ENCODE peak calls at places on chromosome 13, in six cellular contexts. One of them, this sample, is unnamed.

GRCh38 chr13:42405665-42406390 is 133.9 kb downstream of the AKAP11 start:
- DNase-seq in body of pancreas: no peak
- DNase-seq in CD8-positive, alpha-beta T cell: no peak
- DNase-seq in testis: no peak
- DNase-seq in tibial nerve: no peak
- DNase-seq in osteoblast: no peak
- DNase-seq in this sample: no peak

GRCh38 chr13:101258071-101258470 is 158.2 kb downstream of the NALCN start:
- DNase-seq in body of pancreas: no peak
- DNase-seq in CD8-positive, alpha-beta T cell: no peak
- DNase-seq in testis: no peak
- DNase-seq in tibial nerve: no peak
- DNase-seq in osteoblast: peak; percentile 65
- DNase-seq in this sample: no peak

GRCh38 chr13:24865158-24865557 is 101.2 kb downstream of the RNF17 start:
- DNase-seq in body of pancreas: no peak
- DNase-seq in CD8-positive, alpha-beta T cell: no peak
- DNase-seq in testis: no peak
- DNase-seq in tibial nerve: no peak
- DNase-seq in osteoblast: no peak
- DNase-seq in this sample: no peak

GRCh38 chr13:48746816-48747215 is 93.1 kb downstream of the CYSLTR2 start:
- DNase-seq in body of pancreas: no peak
- DNase-seq in CD8-positive, alpha-beta T cell: no peak
- DNase-seq in testis: no peak
- DNase-seq in tibial nerve: no peak
- DNase-seq in osteoblast: no peak
- DNase-seq in this sample: no peak

GRCh38 chr13:24192036-24192810 is 31.7 kb downstream of the SPATA13 start:
- DNase-seq in body of pancreas: no peak
- DNase-seq in CD8-positive, alpha-beta T cell: no peak
- DNase-seq in testis: no peak
- DNase-seq in tibial nerve: no peak
- DNase-seq in osteoblast: peak; percentile 9
- DNase-seq in this sample: peak; percentile 15

GRCh38 chr13:77981191-77981925 is 62.7 kb upstream of the EDNRB start:
- DNase-seq in body of pancreas: no peak
- DNase-seq in CD8-positive, alpha-beta T cell: no peak
- DNase-seq in testis: no peak
- DNase-seq in tibial nerve: no peak
- DNase-seq in osteoblast: no peak
- DNase-seq in this sample: no peak

GRCh38 chr13:110396913-110397379 is 89.9 kb downstream of the COL4A2 start:
- DNase-seq in body of pancreas: peak; percentile 63
- DNase-seq in CD8-positive, alpha-beta T cell: no peak
- DNase-seq in testis: peak; percentile 89
- DNase-seq in tibial nerve: peak; percentile 87
- DNase-seq in osteoblast: peak; percentile 83
- DNase-seq in this sample: no peak

GRCh38 chr13:102441085-102441484 is 39.2 kb upstream of the FGF14 start:
- DNase-seq in body of pancreas: no peak
- DNase-seq in CD8-positive, alpha-beta T cell: no peak
- DNase-seq in testis: no peak
- DNase-seq in tibial nerve: no peak
- DNase-seq in osteoblast: no peak
- DNase-seq in this sample: no peak

GRCh38 chr13:96992633-96993032 is 1.6 kb downstream of the OXGR1 start:
- DNase-seq in body of pancreas: no peak
- DNase-seq in CD8-positive, alpha-beta T cell: no peak
- DNase-seq in testis: no peak
- DNase-seq in tibial nerve: no peak
- DNase-seq in osteoblast: no peak
- DNase-seq in this sample: no peak

GRCh38 chr13:92573467-92574057 is 653.0 kb upstream of the GPC6 start:
- DNase-seq in body of pancreas: no peak
- DNase-seq in CD8-positive, alpha-beta T cell: no peak
- DNase-seq in testis: peak; percentile 33
- DNase-seq in tibial nerve: no peak
- DNase-seq in osteoblast: peak; percentile 21
- DNase-seq in this sample: peak; percentile 17

GRCh38 chr13:67184247-67184646 is 45.9 kb downstream of the PCDH9 start:
- DNase-seq in body of pancreas: no peak
- DNase-seq in CD8-positive, alpha-beta T cell: no peak
- DNase-seq in testis: no peak
- DNase-seq in tibial nerve: no peak
- DNase-seq in osteoblast: no peak
- DNase-seq in this sample: no peak

GRCh38 chr13:113466321-113466836 is 13.1 kb upstream of the ADPRHL1 start:
- DNase-seq in body of pancreas: no peak
- DNase-seq in CD8-positive, alpha-beta T cell: no peak
- DNase-seq in testis: no peak
- DNase-seq in tibial nerve: no peak
- DNase-seq in osteoblast: no peak
- DNase-seq in this sample: no peak

GRCh38 chr13:42525035-42525504 is 48.9 kb upstream of the TNFSF11 start:
- DNase-seq in body of pancreas: no peak
- DNase-seq in CD8-positive, alpha-beta T cell: no peak
- DNase-seq in testis: no peak
- DNase-seq in tibial nerve: no peak
- DNase-seq in osteoblast: peak; percentile 55
- DNase-seq in this sample: no peak

GRCh38 chr13:31005066-31005465 is 72.6 kb downstream of the TEX26 start:
- DNase-seq in body of pancreas: no peak
- DNase-seq in CD8-positive, alpha-beta T cell: no peak
- DNase-seq in testis: no peak
- DNase-seq in tibial nerve: no peak
- DNase-seq in osteoblast: no peak
- DNase-seq in this sample: no peak

GRCh38 chr13:30049692-30050091 is 199.3 kb upstream of the UBL3 start:
- DNase-seq in body of pancreas: no peak
- DNase-seq in CD8-positive, alpha-beta T cell: no peak
- DNase-seq in testis: no peak
- DNase-seq in tibial nerve: no peak
- DNase-seq in osteoblast: peak; percentile 8
- DNase-seq in this sample: no peak

GRCh38 chr13:105925496-105925895 is 610.0 kb downstream of the EFNB2 start:
- DNase-seq in body of pancreas: no peak
- DNase-seq in CD8-positive, alpha-beta T cell: no peak
- DNase-seq in testis: no peak
- DNase-seq in tibial nerve: no peak
- DNase-seq in osteoblast: no peak
- DNase-seq in this sample: no peak

GRCh38 chr13:77853701-77854100 is 64.9 kb downstream of the EDNRB start:
- DNase-seq in body of pancreas: no peak
- DNase-seq in CD8-positive, alpha-beta T cell: no peak
- DNase-seq in testis: no peak
- DNase-seq in tibial nerve: no peak
- DNase-seq in osteoblast: no peak
- DNase-seq in this sample: no peak

GRCh38 chr13:101065314-101065713 is 351.0 kb downstream of the NALCN start:
- DNase-seq in body of pancreas: no peak
- DNase-seq in CD8-positive, alpha-beta T cell: no peak
- DNase-seq in testis: no peak
- DNase-seq in tibial nerve: peak; percentile 18
- DNase-seq in osteoblast: peak; percentile 43
- DNase-seq in this sample: no peak

GRCh38 chr13:19681517-19681916 is 48.1 kb downstream of the MPHOSPH8 start:
- DNase-seq in body of pancreas: no peak
- DNase-seq in CD8-positive, alpha-beta T cell: no peak
- DNase-seq in testis: no peak
- DNase-seq in tibial nerve: no peak
- DNase-seq in osteoblast: no peak
- DNase-seq in this sample: no peak

GRCh38 chr13:83378901-83379300 is 503.4 kb downstream of the SLITRK1 start:
- DNase-seq in body of pancreas: no peak
- DNase-seq in CD8-positive, alpha-beta T cell: no peak
- DNase-seq in testis: no peak
- DNase-seq in tibial nerve: no peak
- DNase-seq in osteoblast: peak; percentile 52
- DNase-seq in this sample: no peak

GRCh38 chr13:109939838-109940237 is 153.5 kb upstream of the IRS2 start:
- DNase-seq in body of pancreas: no peak
- DNase-seq in CD8-positive, alpha-beta T cell: no peak
- DNase-seq in testis: no peak
- DNase-seq in tibial nerve: no peak
- DNase-seq in osteoblast: no peak
- DNase-seq in this sample: no peak

DNA sequence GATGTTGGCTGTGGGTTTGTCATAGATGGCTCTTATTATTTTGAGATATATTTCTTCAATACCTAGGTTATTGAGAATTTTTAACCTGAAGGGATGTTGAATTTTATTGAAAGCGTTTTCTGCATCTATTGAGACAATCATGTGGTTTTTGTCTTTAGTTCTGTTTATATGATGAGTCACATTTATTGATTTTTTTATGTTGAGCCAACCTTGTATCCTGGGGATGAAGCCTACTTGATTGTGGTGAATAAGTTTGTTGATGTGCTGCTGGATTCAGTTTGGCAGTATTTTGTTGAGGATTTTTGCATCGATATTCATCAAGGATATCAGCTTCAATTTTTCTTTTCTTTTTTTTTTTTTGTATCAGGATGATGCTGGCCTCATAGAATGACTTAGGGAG is 29.4 kb downstream of the NBEA start:
- DNase-seq in body of pancreas: no peak
- DNase-seq in CD8-positive, alpha-beta T cell: no peak
- DNase-seq in testis: no peak
- DNase-seq in tibial nerve: no peak
- DNase-seq in osteoblast: no peak
- DNase-seq in this sample: no peak
- H3K27me3 ChIP-seq in body of pancreas: no peaks in the 10 kb centered on the region
- H3K27me3 ChIP-seq in CD8-positive, alpha-beta T cell: no peaks in the 10 kb centered on the region
- H3K27me3 ChIP-seq in testis: no peaks in the 10 kb centered on the region
- H3K27me3 ChIP-seq in tibial nerve: no peaks in the 10 kb centered on the region
- H3K27me3 ChIP-seq in osteoblast: no peaks in the 10 kb centered on the region
- H3K27me3 ChIP-seq in this sample: no peaks in the 10 kb centered on the region

GRCh38 chr13:50917572-50917971 is 8.0 kb downstream of the RNASEH2B start:
- DNase-seq in body of pancreas: no peak
- DNase-seq in CD8-positive, alpha-beta T cell: no peak
- DNase-seq in testis: no peak
- DNase-seq in tibial nerve: no peak
- DNase-seq in osteoblast: peak; percentile 51
- DNase-seq in this sample: no peak
- H3K4me1 ChIP-seq in body of pancreas: peaks cover 6% of the 10 kb centered on the region
- H3K4me1 ChIP-seq in CD8-positive, alpha-beta T cell: peaks cover 47% of the 10 kb centered on the region
- H3K4me1 ChIP-seq in testis: peaks cover 7% of the 10 kb centered on the region
- H3K4me1 ChIP-seq in tibial nerve: peaks cover 54% of the 10 kb centered on the region
- H3K4me1 ChIP-seq in osteoblast: peaks cover 17% of the 10 kb centered on the region
- H3K4me1 ChIP-seq in this sample: no peaks in the 10 kb centered on the region

GRCh38 chr13:27943951-27944350 is 24.2 kb downstream of the PDX1 start:
- DNase-seq in body of pancreas: no peak
- DNase-seq in CD8-positive, alpha-beta T cell: no peak
- DNase-seq in testis: no peak
- DNase-seq in tibial nerve: no peak
- DNase-seq in osteoblast: no peak
- DNase-seq in this sample: no peak
- H3K27me3 ChIP-seq in body of pancreas: no peaks in the 10 kb centered on the region
- H3K27me3 ChIP-seq in CD8-positive, alpha-beta T cell: no peaks in the 10 kb centered on the region
- H3K27me3 ChIP-seq in testis: no peaks in the 10 kb centered on the region
- H3K27me3 ChIP-seq in tibial nerve: no peaks in the 10 kb centered on the region
- H3K27me3 ChIP-seq in osteoblast: peaks cover 3% of the 10 kb centered on the region
- H3K27me3 ChIP-seq in this sample: no peaks in the 10 kb centered on the region

GRCh38 chr13:46571941-46572340 is 19.0 kb downstream of the LRCH1 start:
- DNase-seq in body of pancreas: no peak
- DNase-seq in CD8-positive, alpha-beta T cell: no peak
- DNase-seq in testis: no peak
- DNase-seq in tibial nerve: no peak
- DNase-seq in osteoblast: no peak
- DNase-seq in this sample: no peak
- H3K4me1 ChIP-seq in body of pancreas: peaks cover 31% of the 10 kb centered on the region
- H3K4me1 ChIP-seq in CD8-positive, alpha-beta T cell: no peaks in the 10 kb centered on the region
- H3K4me1 ChIP-seq in testis: peaks cover 25% of the 10 kb centered on the region
- H3K4me1 ChIP-seq in tibial nerve: peaks cover 35% of the 10 kb centered on the region
- H3K4me1 ChIP-seq in osteoblast: peaks cover 20% of the 10 kb centered on the region
- H3K4me1 ChIP-seq in this sample: peaks cover 45% of the 10 kb centered on the region

GRCh38 chr13:98796191-98796590 is 43.7 kb upstream of the SLC15A1 start:
- DNase-seq in body of pancreas: no peak
- DNase-seq in CD8-positive, alpha-beta T cell: no peak
- DNase-seq in testis: no peak
- DNase-seq in tibial nerve: no peak
- DNase-seq in osteoblast: no peak
- DNase-seq in this sample: no peak

GRCh38 chr13:98792784-98793183 is 40.3 kb upstream of the SLC15A1 start:
- DNase-seq in body of pancreas: no peak
- DNase-seq in CD8-positive, alpha-beta T cell: no peak
- DNase-seq in testis: no peak
- DNase-seq in tibial nerve: no peak
- DNase-seq in osteoblast: no peak
- DNase-seq in this sample: no peak

GRCh38 chr13:98795220-98795619 is 42.7 kb upstream of the SLC15A1 start:
- DNase-seq in body of pancreas: no peak
- DNase-seq in CD8-positive, alpha-beta T cell: no peak
- DNase-seq in testis: no peak
- DNase-seq in tibial nerve: no peak
- DNase-seq in osteoblast: no peak
- DNase-seq in this sample: no peak

GRCh38 chr13:98792321-98792720 is 39.8 kb upstream of the SLC15A1 start:
- DNase-seq in body of pancreas: no peak
- DNase-seq in CD8-positive, alpha-beta T cell: no peak
- DNase-seq in testis: no peak
- DNase-seq in tibial nerve: no peak
- DNase-seq in osteoblast: no peak
- DNase-seq in this sample: no peak

GRCh38 chr13:98794498-98794897 is 42.0 kb upstream of the SLC15A1 start:
- DNase-seq in body of pancreas: no peak
- DNase-seq in CD8-positive, alpha-beta T cell: no peak
- DNase-seq in testis: peak; percentile 38
- DNase-seq in tibial nerve: no peak
- DNase-seq in osteoblast: no peak
- DNase-seq in this sample: no peak
- H3K27me3 ChIP-seq in body of pancreas: no peaks in the 10 kb centered on the region
- H3K27me3 ChIP-seq in CD8-positive, alpha-beta T cell: no peaks in the 10 kb centered on the region
- H3K27me3 ChIP-seq in testis: no peaks in the 10 kb centered on the region
- H3K27me3 ChIP-seq in tibial nerve: no peaks in the 10 kb centered on the region
- H3K27me3 ChIP-seq in osteoblast: peaks cover 2% of the 10 kb centered on the region
- H3K27me3 ChIP-seq in this sample: no peaks in the 10 kb centered on the region

This sample was measured in Caco-2.